ENCODE peak calls at places on chromosome 1, in five cellular contexts. M is colonic mucosa, J is bronchial epithelial cell, B is HFF-Myc, O is heart right ventricle. V is an unnamed sample.

GRCh38 chr1:205582471-205583291 is 49.1 kb downstream of the ELK4 start:
- DNase-seq in M (peak), J (no peak), B (no peak), O (peak), V (no peak)

GRCh38 chr1:41108696-41109284 is 87.3 kb upstream of the SLFNL1 start:
- DNase-seq in M (no peak), J (peak), B (no peak), O (no peak), V (peak)

GRCh38 chr1:116934586-116935207 is 25.0 kb downstream of the PTGFRN start:
- DNase-seq in M (no peak), J (no peak), B (no peak), O (no peak), V (no peak)

GRCh38 chr1:53556657-53557227 is 97.5 kb downstream of the DMRTB1 start:
- DNase-seq in M (no peak), J (no peak), B (no peak), O (no peak), V (no peak)

GRCh38 chr1:110765640-110766335 is 91.0 kb upstream of the KCNA3 start:
- DNase-seq in M (peak), J (peak), B (peak), O (peak), V (peak)

GRCh38 chr1:45913183-45913924 is 109.9 kb downstream of the MAST2 start:
- DNase-seq in M (peak), J (no peak), B (peak), O (peak), V (peak)

GRCh38 chr1:185050823-185051451 is 5.6 kb downstream of the RNF2 start:
- DNase-seq in M (no peak), J (no peak), B (no peak), O (no peak), V (no peak)

GRCh38 chr1:99748419-99748818 is 18.0 kb downstream of the FRRS1 start:
- DNase-seq in M (no peak), J (peak), B (no peak), O (no peak), V (no peak)

GRCh38 chr1:227906550-227906991 is 41.2 kb downstream of the WNT9A start:
- DNase-seq in M (no peak), J (no peak), B (no peak), O (no peak), V (no peak)

GRCh38 chr1:158124034-158124433 is 56.7 kb upstream of the CD1D start:
- DNase-seq in M (no peak), J (peak), B (no peak), O (no peak), V (no peak)

GRCh38 chr1:148354284-148354869 is 128.7 kb downstream of the PPIAL4G start:
- DNase-seq in M (no peak), J (no peak), B (no peak), O (no peak), V (no peak)

GRCh38 chr1:32651461-32652073 is 559 bp downstream of the RBBP4 start:
- DNase-seq in M (no peak), J (no peak), B (no peak), O (no peak), V (no peak)

GRCh38 chr1:65002508-65003315 is 36.4 kb upstream of the JAK1 start:
- DNase-seq in M (peak), J (peak), B (no peak), O (peak), V (peak)

GRCh38 chr1:145751491-145752021 is 32.3 kb downstream of the CD160 start:
- DNase-seq in M (no peak), J (peak), B (peak), O (no peak), V (peak)

GRCh38 chr1:209583408-209583807 is at the start of gene CAMK1G:
- DNase-seq in M (no peak), J (no peak), B (no peak), O (no peak), V (peak)

GRCh38 chr1:71572038-71572437 is 491.2 kb upstream of the ZRANB2 start:
- DNase-seq in M (no peak), J (peak), B (no peak), O (no peak), V (no peak)

GRCh38 chr1:164604541-164604940 is 45.6 kb downstream of the PBX1 start:
- DNase-seq in M (no peak), J (peak), B (no peak), O (no peak), V (peak)

GRCh38 chr1:147208619-147209018 is 16.5 kb downstream of the FMO5 start:
- DNase-seq in M (no peak), J (no peak), B (no peak), O (no peak), V (no peak)

GRCh38 chr1:167068761-167069160 is 21.4 kb downstream of the GPA33 start:
- DNase-seq in M (no peak), J (no peak), B (no peak), O (no peak), V (no peak)

GRCh38 chr1:66788231-66788939 is 12.7 kb downstream of the INSL5 start:
- DNase-seq in M (no peak), J (peak), B (no peak), O (no peak), V (no peak)

GRCh38 chr1:155256101-155256852 is 994 bp upstream of the ENTREP3 start:
- DNase-seq in M (no peak), J (no peak), B (no peak), O (no peak), V (no peak)

GRCh38 chr1:2496087-2496622 is 20.1 kb downstream of the PLCH2 start:
- DNase-seq in M (no peak), J (no peak), B (no peak), O (no peak), V (no peak)

GRCh38 chr1:234621657-234622335 is 11.8 kb upstream of the IRF2BP2 start:
- DNase-seq in M (no peak), J (no peak), B (no peak), O (no peak), V (peak)

GRCh38 chr1:5748286-5749225 is 243.7 kb downstream of the NPHP4 start:
- DNase-seq in M (no peak), J (no peak), B (no peak), O (no peak), V (no peak)

GRCh38 chr1:119653135-119653838 is 5.2 kb upstream of the ZNF697 start:
- DNase-seq in M (no peak), J (no peak), B (no peak), O (no peak), V (no peak)

GRCh38 chr1:119651641-119652040 is 3.6 kb upstream of the ZNF697 start:
- DNase-seq in M (no peak), J (peak), B (no peak), O (no peak), V (no peak)

GRCh38 chr1:119651133-119651532 is 3.1 kb upstream of the ZNF697 start:
- DNase-seq in M (no peak), J (no peak), B (no peak), O (no peak), V (no peak)

GRCh38 chr1:119653839-119654170 is 5.7 kb upstream of the ZNF697 start:
- DNase-seq in M (no peak), J (no peak), B (no peak), O (no peak), V (no peak)

DNA sequence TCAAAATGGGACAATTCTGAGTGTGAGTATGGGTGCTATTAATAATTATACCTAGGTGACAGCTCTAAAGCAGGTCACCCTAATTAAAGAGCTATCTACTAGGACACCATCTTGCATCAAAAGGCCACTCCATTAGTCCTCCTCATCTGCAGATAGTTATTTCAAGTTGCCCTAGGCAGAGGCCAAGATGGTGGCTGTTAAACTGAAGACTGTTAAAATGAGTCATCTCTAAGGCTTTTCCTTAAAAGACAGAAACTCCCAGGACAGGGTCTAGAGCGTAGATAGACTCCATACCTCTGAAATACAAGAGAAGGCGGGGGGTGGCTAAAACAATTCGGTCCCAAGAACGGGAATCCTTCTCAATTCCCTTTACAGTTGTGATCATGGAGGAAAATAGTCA is 4.5 kb upstream of the ZNF697 start:
- DNase-seq in M (no peak), J (no peak), B (no peak), O (no peak), V (no peak)
- TF ChIP-seq CTCF in M (no peak), J (no peak), B (no peak), O (no peak), V (no peak)

DNA sequence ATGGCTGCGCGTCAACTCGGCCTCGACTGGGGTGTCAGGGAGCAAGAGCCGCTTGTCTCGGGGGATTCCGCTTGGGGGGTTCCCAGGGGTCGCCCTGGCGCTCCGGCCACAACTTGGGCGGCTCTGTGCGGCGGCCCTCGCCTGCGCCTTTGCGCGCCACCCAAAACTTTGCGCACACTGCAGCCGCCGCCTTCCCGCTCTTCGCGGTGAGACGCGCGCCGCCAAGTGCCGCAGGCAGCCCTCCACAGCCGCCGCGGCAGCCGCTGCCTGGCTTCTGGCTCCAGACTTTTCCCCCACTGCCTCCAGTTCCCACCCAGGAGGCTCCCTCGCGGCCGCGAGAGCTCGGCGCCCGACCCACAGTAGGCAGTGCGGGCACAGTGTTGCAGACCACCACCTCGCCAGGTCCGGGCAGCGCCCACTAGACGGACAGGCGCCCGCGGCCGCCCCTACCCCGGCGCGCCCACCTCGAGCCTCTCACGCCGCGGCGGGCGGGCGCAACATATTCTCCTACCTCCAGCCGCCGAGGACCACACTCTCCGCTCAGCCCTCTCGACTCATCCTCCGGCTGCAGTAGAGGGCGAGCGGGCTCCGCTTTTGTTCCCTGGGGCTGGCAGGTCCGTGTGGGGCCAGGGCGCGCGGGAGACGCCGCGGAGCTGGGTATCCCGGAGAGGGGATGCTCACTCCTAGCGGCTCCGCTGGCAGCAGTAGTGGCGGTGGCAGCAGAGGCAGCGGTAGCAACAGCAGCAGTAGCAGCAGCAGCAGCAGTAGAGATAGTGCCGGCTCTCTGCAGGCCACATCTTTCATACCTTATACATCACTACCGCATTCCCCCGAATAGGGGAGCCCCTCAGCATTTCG is 296.6 kb downstream of the OMA1 start:
- DNase-seq in M (no peak), J (peak), B (no peak), O (peak), V (peak)
- TF ChIP-seq CTCF in M (no peak), J (no peak), B (no peak), O (peak), V (no peak)

DNA sequence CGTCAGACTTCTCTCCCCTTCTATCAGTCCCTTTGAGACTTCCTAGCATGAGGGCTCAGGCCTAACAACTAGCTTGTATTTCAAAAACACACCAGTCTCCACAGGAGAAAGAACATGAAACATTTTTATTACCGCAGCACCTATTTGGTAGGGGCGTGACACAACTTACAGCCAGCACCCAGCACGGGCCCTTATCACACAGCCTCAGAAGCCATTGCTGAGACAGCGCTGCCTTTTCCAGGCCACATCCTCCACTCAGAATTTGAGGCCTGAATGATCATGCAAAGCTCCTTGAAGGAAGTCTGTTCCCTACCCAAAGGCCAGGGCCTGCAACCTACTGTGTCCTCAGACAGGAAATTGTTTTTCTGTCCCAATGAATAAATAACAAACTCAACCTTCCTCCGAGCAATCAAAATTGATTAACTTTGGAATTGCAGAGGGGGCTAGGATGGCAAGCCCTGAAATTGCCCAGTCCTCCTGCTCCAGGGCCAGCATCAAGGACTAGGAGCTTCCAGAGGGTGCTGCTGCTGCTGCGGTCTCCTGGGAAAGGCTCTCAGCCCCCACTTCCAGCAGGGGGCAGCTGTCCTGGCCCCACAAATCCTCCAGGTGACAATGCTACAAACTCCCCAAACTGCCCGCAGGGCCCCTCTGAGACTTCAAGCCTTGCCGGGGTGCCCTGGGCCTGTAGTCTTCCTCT is 94.3 kb upstream of the GALNT2 start:
- DNase-seq in M (no peak), J (no peak), B (no peak), O (no peak), V (peak)
- TF ChIP-seq CTCF in M (peak), J (peak), B (peak), O (peak), V (peak)

GRCh38 chr1:62299426-62300200 is 19.6 kb downstream of the KANK4 start:
- DNase-seq in M (peak), J (no peak), B (no peak), O (peak), V (peak)

GRCh38 chr1:62288669-62289068 is 30.6 kb downstream of the KANK4 start:
- DNase-seq in M (no peak), J (no peak), B (no peak), O (no peak), V (no peak)

GRCh38 chr1:62295921-62296451 is 23.2 kb downstream of the KANK4 start:
- DNase-seq in M (no peak), J (peak), B (peak), O (no peak), V (peak)

GRCh38 chr1:62288224-62288623 is 31.0 kb downstream of the KANK4 start:
- DNase-seq in M (no peak), J (no peak), B (no peak), O (no peak), V (no peak)

DNA sequence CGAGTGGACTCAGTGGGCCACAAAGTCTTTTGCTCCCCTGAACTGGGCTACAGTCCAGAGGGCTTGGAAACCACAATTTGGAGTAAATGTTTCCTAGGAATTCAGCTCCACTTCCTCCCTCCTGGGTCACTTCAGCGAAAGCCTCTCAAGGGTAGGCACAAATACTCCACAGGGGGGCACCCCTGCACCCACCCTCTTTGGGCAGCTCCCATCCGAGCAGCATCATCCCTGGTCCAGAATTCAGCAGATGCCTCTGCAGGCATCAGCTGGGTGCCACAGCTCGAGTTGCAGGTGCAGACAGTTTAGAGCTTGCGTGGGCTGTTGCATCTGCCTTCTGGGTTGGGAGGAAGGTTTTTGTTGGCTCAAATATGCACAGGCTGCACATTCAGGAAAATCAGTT is 25.0 kb downstream of the KANK4 start:
- DNase-seq in M (no peak), J (peak), B (no peak), O (no peak), V (no peak)
- TF ChIP-seq CTCF in M (no peak), J (no peak), B (peak), O (peak), V (peak)

GRCh38 chr1:247387096-247387495 is 28.9 kb upstream of the NLRP3 start:
- DNase-seq in M (no peak), J (no peak), B (no peak), O (no peak), V (no peak)
- TF ChIP-seq CTCF in M (no peak), J (no peak), B (no peak), O (no peak), V (no peak)

GRCh38 chr1:18703041-18703621 is 72.5 kb downstream of the PAX7 start:
- DNase-seq in M (no peak), J (peak), B (no peak), O (no peak), V (no peak)
- TF ChIP-seq CTCF in M (no peak), J (no peak), B (no peak), O (no peak), V (no peak)

GRCh38 chr1:174413632-174414031 is 34.1 kb upstream of the GPR52 start:
- DNase-seq in M (no peak), J (no peak), B (no peak), O (no peak), V (peak)
- TF ChIP-seq CTCF in M (no peak), J (peak), B (peak), O (peak), V (peak)

V was measured in choroid plexus epithelial cell.